ENCODE peak calls at places on chromosome 19, in four cellular contexts. One of them, this sample, is unnamed.

GRCh38 chr19:41433171-41433570 is 6.0 kb upstream of the B3GNT8 start:
- DNase-seq in HEK293T: no peak
- DNase-seq in K562: no peak
- DNase-seq in HepG2: no peak
- DNase-seq in this sample: no peak

GRCh38 chr19:27742041-27742440 is 1470.9 kb downstream of the UQCRFS1 start:
- DNase-seq in HEK293T: no peak
- DNase-seq in K562: no peak
- DNase-seq in HepG2: no peak
- DNase-seq in this sample: no peak

GRCh38 chr19:32308436-32309077 is 36.9 kb upstream of the ZNF507 start:
- DNase-seq in HEK293T: no peak
- DNase-seq in K562: no peak
- DNase-seq in HepG2: no peak
- DNase-seq in this sample: no peak

GRCh38 chr19:33865306-33865705 is 68.6 kb downstream of the KCTD15 start:
- DNase-seq in K562: no peak
- DNase-seq in HepG2: no peak
- DNase-seq in HEK293T: no peak
- DNase-seq in this sample: no peak

GRCh38 chr19:41699231-41699967 is 9.0 kb upstream of the CEACAM5 start:
- DNase-seq in K562: no peak
- DNase-seq in HepG2: no peak
- DNase-seq in HEK293T: no peak
- DNase-seq in this sample: no peak

GRCh38 chr19:50358483-50359431 is 6.7 kb downstream of the NAPSA start:
- DNase-seq in HEK293T: no peak
- DNase-seq in K562: peak; percentile 97
- DNase-seq in HepG2: no peak
- DNase-seq in this sample: peak; percentile 48

GRCh38 chr19:48551437-48552302 is at the start of gene SULT2B1:
- DNase-seq in HEK293T: no peak
- DNase-seq in K562: no peak
- DNase-seq in HepG2: no peak
- DNase-seq in this sample: no peak

GRCh38 chr19:9850235-9850959 is 15.3 kb downstream of the PIN1 start:
- DNase-seq in HEK293T: no peak
- DNase-seq in HepG2: no peak
- DNase-seq in K562: no peak
- DNase-seq in this sample: no peak

GRCh38 chr19:29634731-29635130 is 28.6 kb downstream of the POP4 start:
- DNase-seq in HEK293T: no peak
- DNase-seq in HepG2: no peak
- DNase-seq in K562: no peak
- DNase-seq in this sample: no peak

GRCh38 chr19:1243768-1244692 is 2.5 kb downstream of the ATP5F1D start:
- DNase-seq in HEK293T: peak; percentile 70
- DNase-seq in K562: peak; percentile 78
- DNase-seq in HepG2: peak; percentile 81
- DNase-seq in this sample: no peak

GRCh38 chr19:48489608-48490216 is 20.5 kb downstream of the CYTH2 start:
- DNase-seq in HepG2: peak; percentile 47
- DNase-seq in K562: peak; percentile 78
- DNase-seq in HEK293T: peak; percentile 77
- DNase-seq in this sample: no peak

GRCh38 chr19:12117203-12117970 is 22.8 kb downstream of the ZNF20 start:
- DNase-seq in HEK293T: no peak
- DNase-seq in HepG2: peak; percentile 27
- DNase-seq in K562: peak; percentile 15
- DNase-seq in this sample: no peak

GRCh38 chr19:56120371-56121179 is 520 bp downstream of the ZNF787 start:
- DNase-seq in HEK293T: peak; percentile 86
- DNase-seq in HepG2: peak; percentile 86
- DNase-seq in K562: peak; percentile 94
- DNase-seq in this sample: no peak

GRCh38 chr19:41997121-41997850 is 3.3 kb upstream of the ATP1A3 start:
- DNase-seq in HepG2: no peak
- DNase-seq in K562: peak; percentile 74
- DNase-seq in HEK293T: peak; percentile 72
- DNase-seq in this sample: no peak

GRCh38 chr19:38250821-38251563 is 5.2 kb downstream of the PPP1R14A start:
- DNase-seq in HEK293T: no peak
- DNase-seq in HepG2: peak; percentile 82
- DNase-seq in K562: no peak
- DNase-seq in this sample: no peak

GRCh38 chr19:33387351-33388230 is 14.1 kb downstream of the CEBPG start:
- DNase-seq in K562: no peak
- DNase-seq in HepG2: no peak
- DNase-seq in HEK293T: no peak
- DNase-seq in this sample: no peak

GRCh38 chr19:32676895-32677359 is 1.3 kb downstream of the RGS9BP start:
- DNase-seq in HepG2: no peak
- DNase-seq in K562: no peak
- DNase-seq in HEK293T: no peak
- DNase-seq in this sample: no peak

GRCh38 chr19:55451522-55452380 is 8.7 kb upstream of the SHISA7 start:
- DNase-seq in K562: peak; percentile 28
- DNase-seq in HEK293T: no peak
- DNase-seq in HepG2: no peak
- DNase-seq in this sample: no peak

GRCh38 chr19:12065100-12065538 is 588 bp downstream of the ZNF844 start:
- DNase-seq in K562: no peak
- DNase-seq in HEK293T: no peak
- DNase-seq in HepG2: no peak
- DNase-seq in this sample: no peak

GRCh38 chr19:413756-414420 is 4.9 kb upstream of the C2CD4C start:
- DNase-seq in HEK293T: no peak
- DNase-seq in K562: no peak
- DNase-seq in HepG2: no peak
- DNase-seq in this sample: no peak

GRCh38 chr19:33745297-33745696 is 51.4 kb upstream of the KCTD15 start:
- DNase-seq in K562: no peak
- DNase-seq in HepG2: no peak
- DNase-seq in HEK293T: no peak
- DNase-seq in this sample: no peak

GRCh38 chr19:49152218-49152550 is 3.0 kb downstream of the HRC start:
- DNase-seq in HepG2: no peak
- DNase-seq in K562: no peak
- DNase-seq in HEK293T: no peak
- DNase-seq in this sample: no peak

GRCh38 chr19:35718345-35719041 is 690 bp downstream of the KMT2B start:
- DNase-seq in HEK293T: peak; percentile 30
- DNase-seq in K562: peak; percentile 30
- DNase-seq in HepG2: no peak
- DNase-seq in this sample: no peak

GRCh38 chr19:543912-544608 is at the start of gene GZMM:
- DNase-seq in HEK293T: no peak
- DNase-seq in K562: peak; percentile 60
- DNase-seq in HepG2: no peak
- DNase-seq in this sample: no peak

GRCh38 chr19:625257-625656 is 8.1 kb downstream of the POLRMT start:
- DNase-seq in HepG2: no peak
- DNase-seq in K562: no peak
- DNase-seq in HEK293T: no peak
- DNase-seq in this sample: no peak

GRCh38 chr19:16569609-16570320 is 2.5 kb downstream of the SLC35E1 start:
- DNase-seq in HepG2: no peak
- DNase-seq in K562: no peak
- DNase-seq in HEK293T: no peak
- DNase-seq in this sample: no peak

GRCh38 chr19:16836115-16836905 is 7.1 kb downstream of the SIN3B start:
- DNase-seq in HepG2: no peak
- DNase-seq in K562: peak; percentile 48
- DNase-seq in HEK293T: no peak
- DNase-seq in this sample: peak; percentile 46

GRCh38 chr19:32464279-32464678 is 58.7 kb downstream of the DPY19L3 start:
- DNase-seq in HEK293T: no peak
- DNase-seq in HepG2: no peak
- DNase-seq in K562: no peak
- DNase-seq in this sample: no peak

GRCh38 chr19:45217957-45218334 is 27.3 kb downstream of the EXOC3L2 start:
- DNase-seq in HEK293T: no peak
- DNase-seq in HepG2: no peak
- DNase-seq in K562: no peak
- DNase-seq in this sample: no peak

GRCh38 chr19:15452111-15453047 is 2.6 kb upstream of the WIZ start:
- DNase-seq in HepG2: peak; percentile 69
- DNase-seq in K562: peak; percentile 99
- DNase-seq in HEK293T: peak; percentile 98
- DNase-seq in this sample: no peak

GRCh38 chr19:1653300-1653628 is 849 bp upstream of the TCF3 start:
- DNase-seq in K562: no peak
- DNase-seq in HepG2: no peak
- DNase-seq in HEK293T: no peak
- DNase-seq in this sample: no peak

GRCh38 chr19:29873024-29873800 is 61.4 kb downstream of the CCNE1 start:
- DNase-seq in HEK293T: peak; percentile 92
- DNase-seq in K562: peak; percentile 72
- DNase-seq in HepG2: no peak
- DNase-seq in this sample: no peak

GRCh38 chr19:31139871-31140505 is 209.2 kb downstream of the TSHZ3 start:
- DNase-seq in K562: no peak
- DNase-seq in HepG2: no peak
- DNase-seq in HEK293T: no peak
- DNase-seq in this sample: no peak

GRCh38 chr19:5880604-5881078 is 10.3 kb upstream of the FUT5 start:
- DNase-seq in K562: no peak
- DNase-seq in HepG2: peak; percentile 90
- DNase-seq in HEK293T: no peak
- DNase-seq in this sample: no peak
- TF ChIP-seq FOXK2 in K562: no peak
- TF ChIP-seq FOXK2 in HepG2: peak; percentile 41
- TF ChIP-seq FOXK2 in HEK293T: no peak
- TF ChIP-seq FOXK2 in this sample: no peak

GRCh38 chr19:47239610-47240296 is 8.8 kb upstream of the BBC3 start:
- DNase-seq in HepG2: no peak
- DNase-seq in K562: no peak
- DNase-seq in HEK293T: no peak
- DNase-seq in this sample: no peak

GRCh38 chr19:47241919-47242644 is 11.1 kb upstream of the BBC3 start:
- DNase-seq in HepG2: no peak
- DNase-seq in K562: no peak
- DNase-seq in HEK293T: no peak
- DNase-seq in this sample: no peak

GRCh38 chr19:47239152-47239551 is 8.2 kb upstream of the BBC3 start:
- DNase-seq in HepG2: no peak
- DNase-seq in HEK293T: no peak
- DNase-seq in K562: no peak
- DNase-seq in this sample: no peak

GRCh38 chr19:47240561-47240960 is 9.6 kb upstream of the BBC3 start:
- DNase-seq in K562: no peak
- DNase-seq in HEK293T: no peak
- DNase-seq in HepG2: no peak
- DNase-seq in this sample: no peak

DNA sequence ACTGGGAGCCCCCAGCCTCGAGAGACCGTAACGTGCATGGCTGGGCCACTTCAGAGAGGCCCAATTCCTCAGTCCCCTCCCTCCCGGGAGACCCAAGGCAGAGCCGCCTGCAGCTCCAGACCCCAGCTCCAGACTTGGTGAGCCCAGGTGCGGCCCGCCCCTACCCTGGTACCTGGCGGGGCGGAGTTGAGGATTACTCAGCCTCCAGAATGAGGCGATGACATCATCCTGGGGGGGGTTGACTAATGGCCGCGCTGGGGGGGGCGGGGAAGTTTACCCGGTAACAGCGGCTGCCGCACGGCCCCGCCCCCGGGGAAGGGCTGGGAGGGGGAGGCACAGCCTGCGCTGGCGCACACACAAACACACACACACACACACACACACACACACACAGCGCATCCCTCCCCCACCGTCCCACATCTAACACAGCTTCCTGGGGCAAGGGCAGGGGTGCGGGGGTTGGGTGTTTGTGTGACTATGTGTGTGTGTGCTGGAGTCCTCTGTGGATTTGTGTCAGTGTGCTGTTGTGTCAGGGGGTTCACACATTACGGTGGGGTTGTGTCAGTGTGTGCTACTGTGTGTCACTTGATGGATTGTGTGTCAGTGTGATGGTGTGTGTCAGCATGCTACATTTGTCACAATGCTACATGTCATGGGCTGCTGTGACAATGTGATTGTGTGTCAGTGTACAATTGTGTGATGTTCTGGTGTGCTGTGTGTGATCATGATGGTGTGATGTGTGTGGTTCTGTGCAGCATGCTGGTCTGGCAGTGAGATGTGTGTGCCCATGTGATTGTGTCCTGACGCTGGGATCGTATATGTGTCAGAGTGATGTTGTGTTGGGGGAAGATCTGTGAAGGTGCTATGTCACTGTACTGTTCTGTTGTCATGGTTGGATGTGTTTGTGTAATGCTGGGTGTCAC is 10.3 kb upstream of the BBC3 start:
- DNase-seq in HEK293T: peak; percentile 66
- DNase-seq in HepG2: peak; percentile 68
- DNase-seq in K562: peak; percentile 93
- DNase-seq in this sample: no peak
- TF ChIP-seq FOXK2 in HEK293T: no peak
- TF ChIP-seq FOXK2 in HepG2: no peak
- TF ChIP-seq FOXK2 in K562: peak; percentile 59
- TF ChIP-seq FOXK2 in this sample: no peak

DNA sequence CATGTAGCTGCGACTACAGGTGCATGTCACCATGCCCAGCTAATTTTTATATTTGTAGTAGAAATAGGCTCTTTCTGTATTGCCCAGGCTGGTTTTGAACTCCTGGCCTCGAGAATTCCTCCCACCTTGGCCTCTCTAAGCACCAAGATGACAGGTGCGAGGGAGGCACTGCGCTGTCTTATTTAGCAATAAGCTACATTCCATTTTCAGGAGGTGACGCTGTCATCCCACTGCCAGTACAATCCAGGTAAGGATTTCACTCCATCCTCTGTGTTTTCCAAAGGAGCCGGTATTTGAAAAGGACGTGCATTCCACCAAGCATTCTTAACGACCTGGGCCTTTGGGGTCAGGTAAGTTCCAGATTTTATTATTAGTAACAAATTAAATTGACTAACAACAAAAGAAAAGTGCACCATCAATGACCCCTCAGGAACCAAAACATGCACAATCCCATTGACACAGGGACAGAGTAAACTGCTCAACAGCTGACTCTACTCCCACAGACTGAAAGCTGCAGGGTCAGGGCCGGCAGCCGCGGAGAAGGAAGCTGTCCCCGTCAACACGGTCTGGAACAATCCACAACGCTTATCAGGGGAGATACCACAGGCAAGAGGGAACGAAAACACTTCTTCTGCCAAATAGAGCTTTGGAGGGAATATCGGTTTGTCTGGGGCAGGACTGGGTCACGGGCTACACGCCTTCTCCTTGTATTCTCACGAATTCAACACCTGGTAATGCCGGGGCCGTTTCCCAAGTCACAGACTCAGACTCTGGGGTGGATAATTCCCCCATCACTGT is 82.8 kb downstream of the INSR start:
- DNase-seq in HepG2: no peak
- DNase-seq in HEK293T: no peak
- DNase-seq in K562: no peak
- DNase-seq in this sample: no peak
- TF ChIP-seq FOXK2 in HepG2: no peak
- TF ChIP-seq FOXK2 in HEK293T: no peak
- TF ChIP-seq FOXK2 in K562: no peak
- TF ChIP-seq FOXK2 in this sample: no peak

GRCh38 chr19:8342316-8342683 is 762 bp downstream of the KANK3 start:
- DNase-seq in HEK293T: no peak
- DNase-seq in HepG2: no peak
- DNase-seq in K562: no peak
- DNase-seq in this sample: no peak
- TF ChIP-seq FOXK2 in HEK293T: no peak
- TF ChIP-seq FOXK2 in HepG2: no peak
- TF ChIP-seq FOXK2 in K562: no peak
- TF ChIP-seq FOXK2 in this sample: no peak

This sample was measured in GM12878.